ENCODE peak calls at places on chromosomes 16 and 17, in four cellular contexts. One of them, this sample, is unnamed.

GRCh38 chr17:76027159-76027839 is at the start of gene EVPL:
- DNase-seq in H1: no peak
- DNase-seq in IMR-90: no peak
- DNase-seq in mesendoderm: no peak
- DNase-seq in this sample: peak

GRCh38 chr17:17186051-17186450 is 20.1 kb downstream of the PLD6 start:
- DNase-seq in H1: no peak
- DNase-seq in IMR-90: peak
- DNase-seq in mesendoderm: peak
- DNase-seq in this sample: no peak

GRCh38 chr17:76146053-76146875 is 5.2 kb upstream of the FOXJ1 start:
- DNase-seq in H1: no peak
- DNase-seq in IMR-90: peak
- DNase-seq in mesendoderm: no peak
- DNase-seq in this sample: no peak

GRCh38 chr16:55033225-55034156 is 102.8 kb downstream of the IRX5 start:
- DNase-seq in H1: peak
- DNase-seq in IMR-90: no peak
- DNase-seq in mesendoderm: no peak
- DNase-seq in this sample: no peak

GRCh38 chr17:3602499-3602898 is 6.7 kb downstream of the TRPV1 start:
- DNase-seq in H1: peak
- DNase-seq in IMR-90: peak
- DNase-seq in mesendoderm: peak
- DNase-seq in this sample: peak

GRCh38 chr17:7855643-7856080 is 796 bp downstream of the TMEM88 start:
- DNase-seq in H1: no peak
- DNase-seq in IMR-90: no peak
- DNase-seq in mesendoderm: no peak
- DNase-seq in this sample: no peak

GRCh38 chr17:28475151-28475900 is 1.9 kb downstream of the SLC13A2 start:
- DNase-seq in H1: no peak
- DNase-seq in IMR-90: no peak
- DNase-seq in mesendoderm: no peak
- DNase-seq in this sample: peak

GRCh38 chr16:24635900-24636610 is 93.4 kb upstream of the TNRC6A start:
- DNase-seq in H1: no peak
- DNase-seq in IMR-90: peak
- DNase-seq in mesendoderm: no peak
- DNase-seq in this sample: no peak

GRCh38 chr17:79433396-79433795 is 177.5 kb downstream of the RBFOX3 start:
- DNase-seq in H1: no peak
- DNase-seq in IMR-90: no peak
- DNase-seq in mesendoderm: no peak
- DNase-seq in this sample: no peak

GRCh38 chr16:18804540-18804939 is 3.2 kb upstream of the ARL6IP1 start:
- DNase-seq in H1: no peak
- DNase-seq in IMR-90: no peak
- DNase-seq in mesendoderm: peak
- DNase-seq in this sample: peak

GRCh38 chr16:68553186-68553585 is 14.1 kb downstream of the ZFP90 start:
- DNase-seq in H1: no peak
- DNase-seq in IMR-90: no peak
- DNase-seq in mesendoderm: no peak
- DNase-seq in this sample: no peak

GRCh38 chr17:31693433-31694210 is 165.4 kb downstream of the COPRS start:
- DNase-seq in H1: peak
- DNase-seq in IMR-90: no peak
- DNase-seq in mesendoderm: no peak
- DNase-seq in this sample: no peak

GRCh38 chr16:86928517-86929148 is 350.3 kb downstream of the FOXL1 start:
- DNase-seq in H1: no peak
- DNase-seq in IMR-90: no peak
- DNase-seq in mesendoderm: peak
- DNase-seq in this sample: no peak

GRCh38 chr16:30372725-30373124 is 1.9 kb upstream of the MYL11 start:
- DNase-seq in H1: no peak
- DNase-seq in IMR-90: no peak
- DNase-seq in mesendoderm: no peak
- DNase-seq in this sample: no peak

GRCh38 chr16:23464196-23464595 is 11.2 kb upstream of the COG7 start:
- DNase-seq in H1: no peak
- DNase-seq in IMR-90: no peak
- DNase-seq in mesendoderm: no peak
- DNase-seq in this sample: no peak

GRCh38 chr17:59165933-59166342 is 10.4 kb downstream of the PRR11 start:
- DNase-seq in H1: peak
- DNase-seq in IMR-90: peak
- DNase-seq in mesendoderm: peak
- DNase-seq in this sample: peak

GRCh38 chr17:2903193-2903974 is 107.1 kb downstream of the RAP1GAP2 start:
- DNase-seq in H1: no peak
- DNase-seq in IMR-90: no peak
- DNase-seq in mesendoderm: no peak
- DNase-seq in this sample: peak

GRCh38 chr17:44628234-44629188 is 27.8 kb upstream of the MEIOC start:
- DNase-seq in H1: peak
- DNase-seq in IMR-90: no peak
- DNase-seq in mesendoderm: peak
- DNase-seq in this sample: peak

GRCh38 chr17:16361874-16362273 is 8.6 kb upstream of the CENPV start:
- DNase-seq in H1: no peak
- DNase-seq in IMR-90: no peak
- DNase-seq in mesendoderm: no peak
- DNase-seq in this sample: no peak

GRCh38 chr17:16243385-16243784 is 26.4 kb downstream of the PIGL start:
- DNase-seq in H1: no peak
- DNase-seq in IMR-90: peak
- DNase-seq in mesendoderm: no peak
- DNase-seq in this sample: no peak

GRCh38 chr17:42904110-42904469 is 3.5 kb downstream of the G6PC1 start:
- DNase-seq in H1: no peak
- DNase-seq in IMR-90: no peak
- DNase-seq in mesendoderm: no peak
- DNase-seq in this sample: no peak

GRCh38 chr17:1649844-1650409 is at the start of gene RILP:
- DNase-seq in H1: peak
- DNase-seq in IMR-90: no peak
- DNase-seq in mesendoderm: peak
- DNase-seq in this sample: peak

GRCh38 chr16:27649021-27649420 is 99.1 kb downstream of the KATNIP start:
- DNase-seq in H1: no peak
- DNase-seq in IMR-90: no peak
- DNase-seq in mesendoderm: no peak
- DNase-seq in this sample: no peak

GRCh38 chr17:33701910-33702309 is 408.8 kb upstream of the ASIC2 start:
- DNase-seq in H1: no peak
- DNase-seq in IMR-90: no peak
- DNase-seq in mesendoderm: no peak
- DNase-seq in this sample: no peak

GRCh38 chr16:66878067-66878466 is 2.2 kb upstream of the PDP2 start:
- DNase-seq in H1: no peak
- DNase-seq in IMR-90: no peak
- DNase-seq in mesendoderm: no peak
- DNase-seq in this sample: no peak

GRCh38 chr17:9817086-9817485 is 4.8 kb downstream of the GSG1L2 start:
- DNase-seq in H1: peak
- DNase-seq in IMR-90: peak
- DNase-seq in mesendoderm: peak
- DNase-seq in this sample: peak

GRCh38 chr17:1050996-1051925 is 54.3 kb downstream of the TIMM22 start:
- DNase-seq in H1: no peak
- DNase-seq in IMR-90: no peak
- DNase-seq in mesendoderm: no peak
- DNase-seq in this sample: no peak

GRCh38 chr16:19429271-19429670 is 11.6 kb downstream of the TMC5 start:
- DNase-seq in H1: no peak
- DNase-seq in IMR-90: no peak
- DNase-seq in mesendoderm: no peak
- DNase-seq in this sample: no peak

GRCh38 chr16:89401641-89402445 is 88.5 kb downstream of the ANKRD11 start:
- DNase-seq in H1: no peak
- DNase-seq in IMR-90: no peak
- DNase-seq in mesendoderm: no peak
- DNase-seq in this sample: no peak

GRCh38 chr17:37489197-37490001 is at the start of gene DUSP14:
- DNase-seq in H1: peak
- DNase-seq in IMR-90: peak
- DNase-seq in mesendoderm: peak
- DNase-seq in this sample: peak

GRCh38 chr17:1573932-1574696 is 11.5 kb upstream of the PITPNA start:
- DNase-seq in H1: peak
- DNase-seq in IMR-90: peak
- DNase-seq in mesendoderm: peak
- DNase-seq in this sample: peak

DNA sequence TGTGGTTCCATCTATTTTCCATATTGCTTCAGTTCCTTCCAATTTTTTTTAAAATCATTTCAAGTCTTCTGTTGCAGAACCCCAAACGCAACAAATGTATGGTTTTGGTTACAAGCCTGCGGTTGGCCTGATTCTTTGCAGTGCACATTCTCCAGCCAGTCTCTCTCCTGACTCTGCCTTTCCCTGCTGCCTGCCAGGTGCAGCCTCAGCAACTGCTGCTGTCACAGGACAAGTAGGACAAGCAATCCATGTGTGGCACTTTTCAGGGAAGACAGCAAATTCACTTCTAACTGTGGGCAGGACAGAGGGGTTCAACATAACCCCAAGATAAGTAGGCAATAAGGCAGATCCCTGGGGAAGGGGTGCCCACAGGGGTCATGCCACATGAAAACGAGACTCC is 24.2 kb downstream of the EMP2 start:
- DNase-seq in H1: no peak
- DNase-seq in IMR-90: no peak
- DNase-seq in mesendoderm: no peak
- DNase-seq in this sample: no peak
- H4K5ac ChIP-seq in H1: no peak
- H4K5ac ChIP-seq in IMR-90: no peak
- H4K5ac ChIP-seq in mesendoderm: no peak
- H4K5ac ChIP-seq in this sample: no peak

DNA sequence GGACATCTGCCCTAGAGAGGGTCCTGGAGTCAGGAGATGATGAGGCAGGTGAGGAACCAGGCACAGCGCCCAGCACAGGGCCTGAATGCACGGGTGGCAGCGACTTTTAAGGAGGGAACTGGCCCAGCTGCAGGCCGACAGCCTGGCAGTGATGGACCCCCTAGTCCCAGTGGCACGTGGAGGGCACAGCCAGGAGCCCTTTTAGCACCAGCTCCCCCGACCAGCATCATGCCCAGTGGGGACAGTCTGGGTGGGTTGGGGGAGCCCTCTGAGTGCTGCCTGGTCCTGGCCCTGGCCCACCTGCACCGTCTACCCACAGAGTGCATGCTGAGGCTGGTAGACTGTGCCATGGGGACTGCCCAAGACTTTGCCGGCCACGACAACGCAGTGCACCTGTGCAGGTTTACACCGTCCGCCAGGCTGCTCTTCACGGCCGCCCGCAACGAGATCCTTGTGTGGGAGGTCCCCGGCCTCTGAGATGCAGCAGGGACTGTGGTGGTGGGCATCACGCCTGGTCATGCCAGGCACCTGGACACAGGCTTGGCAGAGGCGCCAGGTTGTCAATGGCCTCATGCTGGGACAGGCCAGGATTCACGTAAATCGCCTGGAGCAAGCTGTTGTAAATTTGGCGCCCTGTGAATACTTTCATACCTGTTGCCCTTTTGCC is 686 bp upstream of the RHOT2 start:
- DNase-seq in H1: no peak
- DNase-seq in IMR-90: no peak
- DNase-seq in mesendoderm: no peak
- DNase-seq in this sample: no peak
- H4K5ac ChIP-seq in H1: no peak
- H4K5ac ChIP-seq in IMR-90: peak
- H4K5ac ChIP-seq in mesendoderm: no peak
- H4K5ac ChIP-seq in this sample: no peak

GRCh38 chr16:82008957-82009592 is 2.2 kb downstream of the SDR42E1 start:
- DNase-seq in H1: no peak
- DNase-seq in IMR-90: no peak
- DNase-seq in mesendoderm: no peak
- DNase-seq in this sample: no peak
- H4K5ac ChIP-seq in H1: no peak
- H4K5ac ChIP-seq in IMR-90: no peak
- H4K5ac ChIP-seq in mesendoderm: no peak
- H4K5ac ChIP-seq in this sample: no peak

DNA sequence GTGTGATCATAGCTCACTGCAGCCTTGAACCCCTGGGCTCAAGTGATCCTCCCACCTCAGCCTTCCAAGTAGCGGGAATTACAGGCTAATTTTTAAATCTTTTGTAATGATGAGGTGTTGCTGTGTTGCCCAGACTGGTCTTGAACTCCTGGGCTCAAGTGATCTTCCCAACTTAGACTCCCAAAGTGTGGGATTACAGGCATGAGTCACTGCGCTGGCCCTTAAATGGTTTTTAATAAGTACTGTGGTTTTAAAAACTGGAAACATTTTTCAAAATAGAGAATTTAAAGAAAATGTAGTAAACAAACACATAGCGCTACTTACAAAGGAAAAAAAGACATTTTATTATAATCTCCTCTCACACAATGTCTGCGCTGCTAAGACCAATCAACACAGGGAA is 32.2 kb downstream of the MARCHF10 start:
- DNase-seq in H1: no peak
- DNase-seq in IMR-90: peak
- DNase-seq in mesendoderm: no peak
- DNase-seq in this sample: peak
- H4K5ac ChIP-seq in H1: no peak
- H4K5ac ChIP-seq in IMR-90: no peak
- H4K5ac ChIP-seq in mesendoderm: no peak
- H4K5ac ChIP-seq in this sample: no peak

GRCh38 chr16:12617401-12617819 is 186.3 kb downstream of the CPPED1 start:
- DNase-seq in H1: no peak
- DNase-seq in IMR-90: no peak
- DNase-seq in mesendoderm: no peak
- DNase-seq in this sample: no peak
- H4K5ac ChIP-seq in H1: no peak
- H4K5ac ChIP-seq in IMR-90: no peak
- H4K5ac ChIP-seq in mesendoderm: no peak
- H4K5ac ChIP-seq in this sample: no peak